ENCODE peak calls at places on chromosomes 5 and 9, in seven cellular contexts. K is endothelial cell of umbilical vein; F is psoas muscle; S is CD4-positive, CD25-positive, alpha-beta regulatory T cell; U is right lobe of liver; X is K562; M is lung. Y is an unnamed sample.
A peak's percentile ranks its signal among the peaks of the same experiment; 100 is the strongest.

GRCh38 chr9:121628401-121628800 is 23.0 kb upstream of the DAB2IP start:
- DNase-seq in K (no peak), F (no peak), S (no peak), U (no peak), X (no peak), M (no peak), Y (no peak)

GRCh38 chr5:131628990-131629389 is 6.0 kb downstream of the RAPGEF6 start:
- DNase-seq in K (no peak), F (no peak), S (no peak), U (no peak), X (no peak), M (no peak), Y (no peak)

GRCh38 chr5:134063421-134063820 is 51.1 kb upstream of the TCF7 start:
- DNase-seq in K (no peak), F (peak; percentile 81), S (no peak), U (no peak), X (no peak), M (no peak), Y (no peak)

GRCh38 chr5:55308254-55308836 is 556 bp downstream of the MTREX start:
- DNase-seq in K (peak; percentile 70), F (no peak), S (peak; percentile 4), U (no peak), X (peak; percentile 19), M (no peak), Y (no peak)

GRCh38 chr5:111997308-111998159 is 240.5 kb upstream of the NREP start:
- DNase-seq in K (no peak), F (no peak), S (no peak), U (no peak), X (no peak), M (no peak), Y (no peak)

GRCh38 chr5:97000391-97000790 is 64.5 kb downstream of the LNPEP start:
- DNase-seq in K (no peak), F (no peak), S (no peak), U (no peak), X (no peak), M (no peak), Y (no peak)

GRCh38 chr5:144971067-144971850 is 800.6 kb downstream of the KCTD16 start:
- DNase-seq in K (no peak), F (no peak), S (no peak), U (no peak), X (no peak), M (no peak), Y (no peak)

GRCh38 chr5:7970816-7971215 is 101.9 kb downstream of the MTRR start:
- DNase-seq in K (no peak), F (no peak), S (no peak), U (no peak), X (no peak), M (no peak), Y (no peak)

GRCh38 chr5:115551415-115551814 is 6.8 kb upstream of the FEM1C start:
- DNase-seq in K (no peak), F (no peak), S (no peak), U (no peak), X (peak; percentile 58), M (no peak), Y (no peak)

GRCh38 chr9:136015656-136016055 is 54.5 kb upstream of the UBAC1 start:
- DNase-seq in K (no peak), F (peak; percentile 26), S (no peak), U (peak; percentile 39), X (no peak), M (no peak), Y (no peak)

GRCh38 chr9:74951725-74952151 is 974 bp downstream of the C9orf40 start:
- DNase-seq in K (peak; percentile 52), F (peak; percentile 66), S (peak; percentile 29), U (peak; percentile 55), X (no peak), M (peak; percentile 48), Y (peak; percentile 61)

GRCh38 chr9:5449521-5450359 is 602 bp upstream of the CD274 start:
- DNase-seq in K (no peak), F (no peak), S (no peak), U (no peak), X (no peak), M (no peak), Y (no peak)

GRCh38 chr5:145101246-145101645 is 733.9 kb downstream of the PRELID2 start:
- DNase-seq in K (no peak), F (no peak), S (no peak), U (no peak), X (no peak), M (no peak), Y (peak; percentile 22)

GRCh38 chr5:1153428-1153827 is 41.6 kb upstream of the SLC12A7 start:
- DNase-seq in K (no peak), F (no peak), S (no peak), U (no peak), X (no peak), M (no peak), Y (no peak)

GRCh38 chr5:1892685-1893445 is 10.1 kb upstream of the IRX4 start:
- DNase-seq in K (no peak), F (peak; percentile 10), S (no peak), U (no peak), X (no peak), M (no peak), Y (no peak)

GRCh38 chr5:169893586-169893985 is 86.7 kb downstream of the INSYN2B start:
- DNase-seq in K (peak; percentile 30), F (no peak), S (no peak), U (no peak), X (no peak), M (no peak), Y (peak; percentile 73)

GRCh38 chr5:99019812-99020697 is 91.2 kb upstream of the CHD1 start:
- DNase-seq in K (peak; percentile 93), F (no peak), S (no peak), U (no peak), X (no peak), M (no peak), Y (peak; percentile 90)
- H3K27ac ChIP-seq in K (peak overlapping the region; percentile 74), F (no peak overlapping the region), S (no peak overlapping the region), U (peak overlapping the region; percentile 19), X (peak overlapping the region; percentile 66), M (no peak overlapping the region), Y (no peak overlapping the region)

DNA sequence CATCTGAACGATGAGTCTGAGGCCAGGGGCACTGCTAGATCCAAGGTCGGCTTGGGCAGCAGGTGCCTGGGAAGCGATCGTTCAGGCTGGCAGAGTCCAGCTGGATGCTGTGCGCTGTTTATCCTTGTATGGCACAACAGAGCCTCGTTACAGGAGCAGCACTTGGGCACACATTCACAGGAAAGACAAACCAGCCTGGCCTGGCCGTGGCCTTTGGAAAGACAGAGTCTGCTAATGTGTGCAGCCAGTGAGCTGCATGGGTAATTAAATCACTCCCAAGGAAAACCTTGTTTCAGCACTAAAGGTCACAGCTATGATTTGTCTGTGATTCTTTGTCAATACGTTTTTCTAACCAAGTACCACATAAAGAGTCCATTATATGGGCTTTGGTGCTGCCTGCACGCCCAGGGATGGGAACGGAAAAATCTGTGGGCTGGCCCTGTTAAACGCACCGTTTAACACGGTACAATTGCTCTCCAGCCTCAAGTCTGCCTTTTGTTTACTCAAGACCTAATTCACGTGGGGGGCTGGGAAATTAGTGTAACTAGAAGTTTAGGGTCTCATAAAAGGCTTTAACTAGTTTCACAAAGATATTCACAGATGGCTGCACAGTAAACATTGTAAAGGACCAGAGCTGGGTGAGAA is 509.3 kb downstream of the KDM4C start:
- DNase-seq in K (no peak), F (no peak), S (no peak), U (no peak), X (no peak), M (no peak), Y (no peak)
- H3K27ac ChIP-seq in K (no peak overlapping the region), F (no peak overlapping the region), S (no peak overlapping the region), U (no peak overlapping the region), X (no peak overlapping the region), M (no peak overlapping the region), Y (no peak overlapping the region)

DNA sequence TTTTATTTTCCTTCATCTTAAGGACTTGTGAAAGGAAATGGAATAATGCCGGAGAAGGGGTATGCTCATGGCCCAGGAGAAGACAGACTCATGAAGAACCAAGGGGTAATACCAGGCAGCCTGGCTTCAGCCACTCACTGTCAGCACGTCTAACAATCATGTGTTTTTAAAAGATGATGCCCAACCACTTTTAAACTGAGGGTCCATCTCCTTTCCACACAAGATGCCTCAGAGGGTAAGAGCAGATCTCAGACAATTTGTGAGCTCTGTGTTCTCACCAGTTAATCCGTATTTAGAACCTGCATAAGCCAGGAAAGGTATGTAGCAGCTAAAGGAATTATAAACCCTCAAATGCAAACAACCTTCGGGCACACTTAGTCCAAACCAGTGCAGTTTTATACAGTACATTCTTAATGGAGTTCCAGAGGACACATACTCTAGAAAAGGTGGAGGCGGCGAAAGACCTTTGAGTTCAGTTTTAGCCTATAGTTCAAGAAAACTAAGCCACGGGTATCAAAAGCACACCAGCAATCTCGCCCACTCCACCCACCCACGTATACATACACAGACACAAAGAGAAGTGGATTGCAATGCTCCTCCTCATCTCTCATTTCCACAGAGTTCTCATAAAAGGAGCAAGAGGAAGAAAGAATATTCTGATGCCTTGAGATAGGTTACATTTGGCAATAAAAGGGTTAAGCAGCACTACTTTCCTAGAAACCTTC is 2.6 kb downstream of the DIAPH1 start:
- DNase-seq in K (no peak), F (no peak), S (no peak), U (no peak), X (no peak), M (no peak), Y (no peak)
- H3K27ac ChIP-seq in K (no peak overlapping the region), F (peak overlapping the region; percentile 100), S (peak overlapping the region; percentile 94), U (peak overlapping the region; percentile 30), X (peak overlapping the region; percentile 89), M (no peak overlapping the region), Y (no peak overlapping the region)

DNA sequence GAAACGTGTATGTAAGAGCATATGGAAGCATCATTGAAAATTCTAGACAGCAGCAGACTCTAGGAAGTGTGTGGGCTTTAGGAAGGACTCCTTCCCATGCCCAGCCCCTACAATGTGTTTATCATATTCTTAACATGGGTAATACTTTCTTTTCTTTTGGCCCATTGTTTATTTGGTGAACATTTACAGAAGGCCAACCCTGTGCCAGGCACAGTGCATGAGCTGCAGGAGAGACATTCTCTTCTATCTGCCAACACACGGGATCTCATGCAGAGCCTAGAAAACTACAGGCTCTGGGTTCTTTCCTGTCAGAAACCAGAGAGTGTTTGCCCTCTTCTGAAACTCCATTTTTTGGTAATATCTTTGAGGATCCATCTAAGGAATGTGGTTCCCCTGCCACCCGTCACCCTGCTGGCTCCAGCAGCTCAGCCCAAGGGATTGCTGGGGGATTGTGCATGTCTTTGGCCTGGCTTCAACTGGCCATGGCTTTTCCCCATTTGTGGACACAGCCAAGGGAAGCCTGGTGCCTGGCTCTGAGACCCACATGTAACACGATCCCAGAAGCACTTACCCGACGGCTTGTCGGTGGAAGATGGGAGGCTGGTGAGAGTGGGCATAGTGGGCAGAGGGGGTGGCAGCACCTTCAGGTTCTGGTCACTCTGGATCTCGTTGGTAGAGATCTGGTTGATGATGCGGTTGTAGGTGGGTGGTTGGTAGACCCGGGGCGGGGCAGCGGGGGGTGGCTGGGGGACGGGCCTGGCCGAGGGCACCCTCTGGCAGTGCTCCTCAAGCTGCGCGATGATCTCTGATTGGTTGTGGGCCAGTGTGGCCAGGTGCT is 14.9 kb downstream of the ANGPTL2 start:
- DNase-seq in K (no peak), F (no peak), S (no peak), U (no peak), X (no peak), M (no peak), Y (no peak)
- H3K27ac ChIP-seq in K (no peak overlapping the region), F (no peak overlapping the region), S (no peak overlapping the region), U (no peak overlapping the region), X (no peak overlapping the region), M (no peak overlapping the region), Y (no peak overlapping the region)